ENCODE peak calls at places on chromosomes 12 and 14, in six cellular contexts. V is left ventricle myocardium inferior, F is astrocyte of the spinal cord, N is Panc1, P is psoas muscle, Z is BE2C. X is an unnamed sample.

GRCh38 chr14:55025948-55026347 is 951 bp downstream of the WDHD1 start:
- DNase-seq in V (no peak), F (no peak), N (no peak), P (no peak), Z (no peak), X (no peak)

GRCh38 chr14:49483266-49483665 is 102.9 kb downstream of the RPS29 start:
- DNase-seq in V (no peak), F (no peak), N (no peak), P (no peak), Z (no peak), X (no peak)

GRCh38 chr12:94134226-94134795 is 14.1 kb upstream of the PLXNC1 start:
- DNase-seq in V (no peak), F (peak), N (peak), P (no peak), Z (peak), X (peak)

GRCh38 chr14:104604461-104605449 is at the start of gene TMEM179:
- DNase-seq in V (no peak), F (no peak), N (no peak), P (no peak), Z (no peak), X (peak)

GRCh38 chr14:93068721-93069120 is 47.0 kb downstream of the ITPK1 start:
- DNase-seq in V (peak), F (no peak), N (no peak), P (no peak), Z (no peak), X (no peak)

GRCh38 chr14:39988939-39989338 is 556.7 kb upstream of the FBXO33 start:
- DNase-seq in V (no peak), F (peak), N (peak), P (no peak), Z (no peak), X (peak)

GRCh38 chr14:104986487-104987164 is 1.0 kb downstream of the CLBA1 start:
- DNase-seq in V (no peak), F (no peak), N (no peak), P (peak), Z (no peak), X (no peak)

GRCh38 chr12:3551386-3551785 is 60.4 kb downstream of the PRMT8 start:
- DNase-seq in V (peak), F (no peak), N (no peak), P (no peak), Z (no peak), X (no peak)

GRCh38 chr14:73394317-73394716 is 64.0 kb downstream of the NUMB start:
- DNase-seq in V (no peak), F (no peak), N (no peak), P (no peak), Z (no peak), X (no peak)

GRCh38 chr12:70609739-70610491 is 27.3 kb downstream of the PTPRB start:
- DNase-seq in V (peak), F (no peak), N (no peak), P (peak), Z (peak), X (peak)

GRCh38 chr12:76250256-76250655 is 98.0 kb downstream of the BBS10 start:
- DNase-seq in V (no peak), F (no peak), N (no peak), P (no peak), Z (no peak), X (no peak)

GRCh38 chr14:36105401-36105800 is 71.1 kb downstream of the PTCSC3 start:
- DNase-seq in V (no peak), F (no peak), N (no peak), P (no peak), Z (no peak), X (peak)

GRCh38 chr12:108136697-108137096 is 7.6 kb downstream of the WSCD2 start:
- DNase-seq in V (no peak), F (no peak), N (no peak), P (no peak), Z (no peak), X (no peak)

GRCh38 chr12:100266163-100266801 is 597 bp downstream of the DEPDC4 start:
- DNase-seq in V (no peak), F (no peak), N (no peak), P (no peak), Z (no peak), X (no peak)

GRCh38 chr12:24920141-24920540 is 28.8 kb downstream of the BCAT1 start:
- DNase-seq in V (no peak), F (no peak), N (no peak), P (no peak), Z (no peak), X (no peak)

GRCh38 chr14:77355811-77356210 is 21.1 kb downstream of the TMED8 start:
- DNase-seq in V (no peak), F (no peak), N (no peak), P (no peak), Z (no peak), X (no peak)

GRCh38 chr12:111182391-111182790 is 186.5 kb downstream of the PHETA1 start:
- DNase-seq in V (no peak), F (no peak), N (no peak), P (no peak), Z (no peak), X (no peak)

GRCh38 chr14:104586832-104587620 is 7.5 kb downstream of the C14orf180 start:
- DNase-seq in V (peak), F (no peak), N (no peak), P (peak), Z (peak), X (no peak)

GRCh38 chr12:630656-631632 is 32.3 kb downstream of the NINJ2 start:
- DNase-seq in V (peak), F (no peak), N (no peak), P (peak), Z (no peak), X (no peak)

GRCh38 chr14:22623047-22623446 is 21.1 kb downstream of the OR6J1 start:
- DNase-seq in V (no peak), F (no peak), N (no peak), P (no peak), Z (no peak), X (no peak)

GRCh38 chr12:28415755-28416154 is 225.5 kb downstream of the CCDC91 start:
- DNase-seq in V (no peak), F (peak), N (no peak), P (no peak), Z (no peak), X (no peak)

GRCh38 chr12:47034661-47035060 is 44.8 kb upstream of the PCED1B start:
- DNase-seq in V (no peak), F (peak), N (no peak), P (no peak), Z (no peak), X (no peak)

GRCh38 chr12:116366456-116366776 is 88.9 kb upstream of the MED13L start:
- DNase-seq in V (no peak), F (no peak), N (no peak), P (peak), Z (peak), X (no peak)

GRCh38 chr12:6364037-6364360 is 11.4 kb downstream of the SCNN1A start:
- DNase-seq in V (peak), F (no peak), N (no peak), P (no peak), Z (no peak), X (no peak)

GRCh38 chr12:124273630-124274029 is 21.3 kb upstream of the RFLNA start:
- DNase-seq in V (no peak), F (peak), N (no peak), P (no peak), Z (peak), X (peak)

GRCh38 chr12:123813349-123813748 is 51.2 kb downstream of the DNAH10 start:
- DNase-seq in V (no peak), F (no peak), N (no peak), P (no peak), Z (no peak), X (no peak)

GRCh38 chr12:14873440-14874185 is 12.0 kb downstream of the MGP start:
- DNase-seq in V (no peak), F (no peak), N (no peak), P (no peak), Z (no peak), X (no peak)

DNA sequence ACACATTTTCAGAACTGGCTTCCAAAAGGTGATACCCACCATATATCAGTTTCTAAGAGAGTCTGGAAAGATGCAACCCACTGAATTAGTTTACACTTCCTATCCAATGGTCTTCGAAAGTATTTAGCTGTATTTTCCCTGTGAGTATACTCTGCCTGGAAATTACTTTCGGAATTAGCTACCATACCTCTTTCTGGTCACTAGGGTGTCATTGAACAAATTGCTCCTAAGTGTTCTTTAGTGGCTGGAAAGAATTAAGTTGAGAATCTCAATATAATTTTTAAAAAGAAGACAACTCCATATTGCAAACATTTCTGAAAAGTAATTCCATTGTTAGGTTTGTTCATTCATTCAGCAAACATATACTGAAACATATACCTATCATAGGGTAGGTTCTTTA is 283.1 kb upstream of the SSTR1 start:
- DNase-seq in V (no peak), F (no peak), N (no peak), P (no peak), Z (no peak), X (no peak)
- TF ChIP-seq CTCF in V (no peak), F (no peak), N (no peak), P (no peak), Z (peak), X (peak)

GRCh38 chr12:53005215-53005985 is 856 bp upstream of the EIF4B start:
- DNase-seq in V (peak), F (no peak), N (no peak), P (peak), Z (no peak), X (peak)
- TF ChIP-seq CTCF in V (no peak), F (no peak), N (no peak), P (no peak), Z (no peak), X (no peak)

DNA sequence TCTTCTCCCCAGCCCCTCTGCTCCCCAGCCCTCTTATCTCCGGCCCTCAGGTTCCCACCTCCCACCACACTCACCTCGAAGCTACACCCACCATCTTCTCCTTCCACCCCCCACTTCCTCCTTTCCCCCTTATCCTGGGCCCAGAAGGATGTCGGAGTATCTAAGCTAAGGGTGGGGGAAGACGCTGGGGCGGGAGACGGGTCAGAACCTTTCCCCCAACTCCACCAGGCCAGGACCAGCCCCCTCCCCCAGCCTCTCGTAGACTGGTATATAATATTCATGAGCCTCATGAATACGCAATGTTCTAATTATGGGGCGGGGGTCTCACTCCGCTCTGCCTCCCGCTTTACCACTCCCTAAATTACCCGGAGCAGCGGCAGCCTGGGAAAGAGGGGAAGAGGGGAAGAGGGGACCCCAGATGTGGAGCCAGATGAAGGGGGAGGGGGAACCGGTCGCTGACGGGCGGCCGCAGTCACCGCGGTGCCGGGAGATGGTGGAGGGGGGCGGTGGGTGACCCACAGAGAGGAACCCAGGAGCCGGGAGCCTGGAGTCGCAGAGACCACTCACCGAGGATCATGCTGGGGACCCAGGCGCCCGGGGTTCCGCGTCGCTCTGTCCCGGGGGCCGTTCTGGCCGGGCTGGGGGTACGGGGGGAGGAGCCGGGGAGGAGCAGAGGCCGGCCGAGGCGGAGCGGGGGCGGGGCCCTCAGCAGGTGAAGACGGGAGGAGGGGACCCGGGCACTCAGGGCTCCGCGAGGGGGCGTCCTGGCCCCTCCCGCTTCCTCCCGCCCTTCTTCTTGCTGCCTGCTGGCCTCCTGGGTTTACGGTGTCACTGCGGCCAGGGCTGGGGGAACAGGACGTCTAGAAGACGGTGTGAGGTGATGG is 6.4 kb upstream of the ZNF385A start:
- DNase-seq in V (peak), F (no peak), N (no peak), P (peak), Z (peak), X (peak)
- TF ChIP-seq CTCF in V (no peak), F (peak), N (peak), P (no peak), Z (peak), X (no peak)

GRCh38 chr12:132077322-132078100 is 66.6 kb downstream of the DDX51 start:
- DNase-seq in V (no peak), F (no peak), N (no peak), P (no peak), Z (no peak), X (no peak)

GRCh38 chr12:132075714-132076553 is 68.2 kb downstream of the DDX51 start:
- DNase-seq in V (no peak), F (no peak), N (no peak), P (no peak), Z (no peak), X (no peak)

GRCh38 chr12:132078190-132078589 is 65.9 kb downstream of the DDX51 start:
- DNase-seq in V (no peak), F (peak), N (no peak), P (no peak), Z (no peak), X (no peak)

GRCh38 chr12:132074216-132074615 is 69.9 kb downstream of the DDX51 start:
- DNase-seq in V (no peak), F (no peak), N (no peak), P (no peak), Z (no peak), X (no peak)

DNA sequence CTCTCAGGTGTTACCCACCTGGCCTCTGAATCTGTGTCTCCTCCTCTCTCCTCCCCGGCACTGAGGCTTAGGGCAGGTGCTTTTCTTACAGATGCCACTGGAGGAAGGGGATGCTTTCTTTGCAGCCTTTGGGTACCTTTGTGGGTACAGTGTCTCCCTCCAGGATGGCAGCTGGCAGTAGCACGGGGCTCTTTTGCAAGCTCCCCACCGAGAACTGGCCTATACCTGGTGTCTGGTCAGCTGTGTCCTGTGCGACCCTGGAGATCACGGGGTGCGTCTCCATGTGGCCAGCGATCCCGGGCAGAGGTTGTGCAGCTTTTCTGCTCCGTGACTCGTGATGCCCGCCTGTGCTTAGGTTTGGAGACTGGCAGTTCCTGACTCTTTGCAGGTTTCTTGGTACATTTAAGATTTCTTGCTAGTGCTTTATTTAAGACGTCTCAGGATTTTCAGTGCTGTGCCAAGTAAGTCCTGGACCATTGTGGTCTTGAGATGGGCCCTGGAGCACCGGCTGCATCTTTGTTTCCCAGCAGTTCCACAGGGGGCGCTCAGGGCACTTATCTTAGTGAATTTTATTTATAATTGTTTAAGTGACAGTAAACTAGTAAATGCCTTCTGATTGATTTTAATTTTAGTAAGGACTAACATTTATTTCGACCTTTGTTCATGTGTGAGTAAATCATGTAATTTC is 68.9 kb downstream of the DDX51 start:
- DNase-seq in V (no peak), F (no peak), N (no peak), P (no peak), Z (no peak), X (no peak)
- TF ChIP-seq CTCF in V (no peak), F (peak), N (peak), P (no peak), Z (peak), X (peak)

DNA sequence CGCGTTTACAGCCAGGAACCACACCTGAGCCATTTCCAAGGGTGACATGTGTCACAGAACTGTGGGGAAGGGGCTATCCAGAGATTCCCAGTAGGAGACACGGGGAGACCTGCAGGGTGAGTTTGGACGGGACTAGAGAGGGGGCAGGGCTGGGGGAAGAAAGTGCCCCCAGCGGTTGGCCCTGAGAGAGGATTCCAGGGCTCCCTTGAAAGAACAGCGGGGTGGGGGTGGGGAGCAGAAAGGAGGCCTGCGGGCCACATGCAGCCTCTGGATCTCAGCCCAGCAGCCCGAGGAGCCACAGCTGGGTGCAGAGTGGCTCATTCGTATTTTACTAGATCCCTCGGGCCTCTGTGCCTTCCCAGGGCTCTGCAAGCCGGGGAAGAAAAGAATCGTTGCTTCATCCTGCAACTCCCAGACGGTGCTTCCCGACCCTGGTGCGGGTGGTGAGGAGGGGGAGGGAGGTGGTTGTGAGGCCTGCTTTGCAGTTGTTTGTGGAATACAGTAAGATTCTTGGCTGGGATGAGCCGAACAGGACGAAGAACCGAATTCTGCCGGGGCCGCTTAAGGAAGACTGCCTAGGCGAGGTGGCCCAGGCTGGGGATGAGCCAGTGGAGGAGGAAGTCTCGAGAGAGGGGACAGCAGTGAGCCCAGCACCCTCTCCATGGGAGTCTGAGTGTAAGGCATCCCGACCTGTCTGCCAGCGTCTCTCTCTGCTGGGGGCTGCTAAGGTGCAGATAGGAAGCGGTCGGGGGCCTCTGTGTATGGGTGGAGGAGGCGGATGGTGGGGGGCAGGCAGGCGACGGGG is 36.1 kb upstream of the ANKRD9 start:
- DNase-seq in V (no peak), F (no peak), N (no peak), P (no peak), Z (no peak), X (peak)
- TF ChIP-seq CTCF in V (no peak), F (peak), N (no peak), P (no peak), Z (no peak), X (no peak)

GRCh38 chr12:103751171-103751570 is 89.9 kb downstream of the NT5DC3 start:
- DNase-seq in V (no peak), F (no peak), N (no peak), P (no peak), Z (no peak), X (peak)
- TF ChIP-seq CTCF in V (peak), F (no peak), N (no peak), P (no peak), Z (peak), X (peak)

GRCh38 chr12:119687879-119688278 is 19.9 kb downstream of the PRKAB1 start:
- DNase-seq in V (no peak), F (no peak), N (no peak), P (no peak), Z (no peak), X (no peak)
- TF ChIP-seq CTCF in V (no peak), F (no peak), N (no peak), P (no peak), Z (no peak), X (no peak)

GRCh38 chr12:60257063-60257462 is 661.2 kb downstream of the SLC16A7 start:
- DNase-seq in V (no peak), F (peak), N (peak), P (no peak), Z (no peak), X (no peak)
- TF ChIP-seq CTCF in V (no peak), F (peak), N (peak), P (no peak), Z (no peak), X (no peak)

GRCh38 chr14:34325493-34325892 is 136.5 kb downstream of the SPTSSA start:
- DNase-seq in V (no peak), F (no peak), N (no peak), P (no peak), Z (no peak), X (no peak)

GRCh38 chr14:34322940-34323418 is 139.1 kb downstream of the SPTSSA start:
- DNase-seq in V (peak), F (peak), N (no peak), P (peak), Z (peak), X (peak)

GRCh38 chr14:34329281-34329680 is 132.8 kb downstream of the SPTSSA start:
- DNase-seq in V (no peak), F (no peak), N (no peak), P (no peak), Z (no peak), X (no peak)

GRCh38 chr14:34328178-34328577 is 133.9 kb downstream of the SPTSSA start:
- DNase-seq in V (no peak), F (no peak), N (no peak), P (no peak), Z (no peak), X (no peak)

DNA sequence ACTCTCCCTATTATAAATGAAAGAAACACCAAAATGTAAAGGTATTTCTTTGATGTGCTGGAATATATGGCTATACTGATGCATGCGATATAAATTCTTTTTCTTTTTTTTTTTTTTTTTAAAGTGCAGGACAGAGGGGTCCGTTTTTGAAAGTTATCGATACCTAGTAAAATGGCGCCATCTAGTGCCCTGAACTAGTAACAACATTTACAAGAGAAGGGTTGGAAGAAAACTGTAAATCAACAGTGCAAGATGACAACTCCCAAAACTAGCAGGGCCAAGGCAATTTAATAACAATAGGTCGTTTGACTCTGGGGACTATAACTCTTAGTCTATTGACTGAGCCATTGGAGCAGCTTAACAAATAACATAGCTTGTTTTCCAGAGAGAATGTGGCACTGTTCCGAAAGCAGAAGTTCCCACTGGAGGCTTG is 137.7 kb downstream of the SPTSSA start:
- DNase-seq in V (no peak), F (peak), N (no peak), P (no peak), Z (peak), X (peak)
- TF ChIP-seq CTCF in V (peak), F (peak), N (peak), P (peak), Z (peak), X (peak)

X was measured in endothelial cell.